ENCODE peak calls at places on chromosomes 7 and 10, in four cellular contexts. One of them, this sample, is unnamed.

GRCh38 chr7:108171164-108171563 is 41.0 kb upstream of the LAMB4 start:
- DNase-seq in Panc1: no peak
- DNase-seq in lower lobe of right lung: no peak
- DNase-seq in MM.1S: no peak
- DNase-seq in this sample: no peak

GRCh38 chr10:5943536-5943935 is 33.8 kb downstream of the IL15RA start:
- DNase-seq in Panc1: no peak
- DNase-seq in lower lobe of right lung: peak
- DNase-seq in MM.1S: no peak
- DNase-seq in this sample: peak

GRCh38 chr7:104767826-104768536 is 246.0 kb upstream of the KMT2E start:
- DNase-seq in Panc1: no peak
- DNase-seq in lower lobe of right lung: no peak
- DNase-seq in MM.1S: no peak
- DNase-seq in this sample: no peak

GRCh38 chr7:154627571-154628290 is 375.2 kb downstream of the PAXIP1 start:
- DNase-seq in Panc1: no peak
- DNase-seq in lower lobe of right lung: no peak
- DNase-seq in MM.1S: no peak
- DNase-seq in this sample: no peak

GRCh38 chr10:62437696-62438095 is 63.5 kb downstream of the ZNF365 start:
- DNase-seq in Panc1: no peak
- DNase-seq in lower lobe of right lung: no peak
- DNase-seq in MM.1S: peak
- DNase-seq in this sample: no peak

GRCh38 chr7:96993453-96993865 is 11.9 kb upstream of the DLX6 start:
- DNase-seq in Panc1: no peak
- DNase-seq in lower lobe of right lung: no peak
- DNase-seq in MM.1S: no peak
- DNase-seq in this sample: no peak

GRCh38 chr7:47293884-47294568 is 287.9 kb downstream of the TNS3 start:
- DNase-seq in Panc1: no peak
- DNase-seq in lower lobe of right lung: no peak
- DNase-seq in MM.1S: no peak
- DNase-seq in this sample: no peak

GRCh38 chr10:92901819-92902234 is 53.5 kb downstream of the EXOC6 start:
- DNase-seq in Panc1: no peak
- DNase-seq in lower lobe of right lung: no peak
- DNase-seq in MM.1S: peak
- DNase-seq in this sample: no peak

GRCh38 chr7:137169282-137169698 is 174.2 kb downstream of the PTN start:
- DNase-seq in Panc1: peak
- DNase-seq in lower lobe of right lung: no peak
- DNase-seq in MM.1S: peak
- DNase-seq in this sample: peak

GRCh38 chr7:23293500-23294073 is 5.6 kb upstream of the MALSU1 start:
- DNase-seq in Panc1: no peak
- DNase-seq in lower lobe of right lung: no peak
- DNase-seq in MM.1S: no peak
- DNase-seq in this sample: no peak

GRCh38 chr7:74013539-74014272 is 14.3 kb upstream of the ELN start:
- DNase-seq in Panc1: no peak
- DNase-seq in lower lobe of right lung: no peak
- DNase-seq in MM.1S: no peak
- DNase-seq in this sample: no peak

GRCh38 chr10:100101526-100102076 is 19.9 kb upstream of the CPN1 start:
- DNase-seq in Panc1: no peak
- DNase-seq in lower lobe of right lung: no peak
- DNase-seq in MM.1S: no peak
- DNase-seq in this sample: no peak

GRCh38 chr7:22601028-22601795 is 101.2 kb upstream of the STEAP1B start:
- DNase-seq in Panc1: no peak
- DNase-seq in lower lobe of right lung: no peak
- DNase-seq in MM.1S: no peak
- DNase-seq in this sample: no peak

GRCh38 chr10:68172324-68172723 is 59.6 kb downstream of the ATOH7 start:
- DNase-seq in Panc1: no peak
- DNase-seq in lower lobe of right lung: no peak
- DNase-seq in MM.1S: no peak
- DNase-seq in this sample: no peak

GRCh38 chr7:135682191-135682590 is 19.9 kb downstream of the STMP1 start:
- DNase-seq in Panc1: no peak
- DNase-seq in lower lobe of right lung: no peak
- DNase-seq in MM.1S: no peak
- DNase-seq in this sample: no peak

GRCh38 chr7:132270517-132270916 is 305.8 kb downstream of the PLXNA4 start:
- DNase-seq in Panc1: no peak
- DNase-seq in lower lobe of right lung: no peak
- DNase-seq in MM.1S: peak
- DNase-seq in this sample: no peak

GRCh38 chr7:146736446-146737190 is 620.0 kb downstream of the CNTNAP2 start:
- DNase-seq in Panc1: no peak
- DNase-seq in lower lobe of right lung: no peak
- DNase-seq in MM.1S: peak
- DNase-seq in this sample: no peak
- TF ChIP-seq CTCF in Panc1: peak
- TF ChIP-seq CTCF in lower lobe of right lung: no peak
- TF ChIP-seq CTCF in MM.1S: no peak
- TF ChIP-seq CTCF in this sample: no peak

GRCh38 chr10:129122846-129123245 is 344.2 kb upstream of the MGMT start:
- DNase-seq in Panc1: no peak
- DNase-seq in lower lobe of right lung: no peak
- DNase-seq in MM.1S: no peak
- DNase-seq in this sample: no peak
- H3K4me3 ChIP-seq in Panc1: no peak
- H3K4me3 ChIP-seq in lower lobe of right lung: no peak
- H3K4me3 ChIP-seq in MM.1S: no peak
- H3K4me3 ChIP-seq in this sample: no peak

GRCh38 chr10:12711344-12711708 is 290.2 kb downstream of the CCDC3 start:
- DNase-seq in Panc1: no peak
- DNase-seq in lower lobe of right lung: no peak
- DNase-seq in MM.1S: no peak
- DNase-seq in this sample: no peak
- TF ChIP-seq CTCF in Panc1: no peak
- TF ChIP-seq CTCF in lower lobe of right lung: no peak
- TF ChIP-seq CTCF in MM.1S: no peak
- TF ChIP-seq CTCF in this sample: no peak

DNA sequence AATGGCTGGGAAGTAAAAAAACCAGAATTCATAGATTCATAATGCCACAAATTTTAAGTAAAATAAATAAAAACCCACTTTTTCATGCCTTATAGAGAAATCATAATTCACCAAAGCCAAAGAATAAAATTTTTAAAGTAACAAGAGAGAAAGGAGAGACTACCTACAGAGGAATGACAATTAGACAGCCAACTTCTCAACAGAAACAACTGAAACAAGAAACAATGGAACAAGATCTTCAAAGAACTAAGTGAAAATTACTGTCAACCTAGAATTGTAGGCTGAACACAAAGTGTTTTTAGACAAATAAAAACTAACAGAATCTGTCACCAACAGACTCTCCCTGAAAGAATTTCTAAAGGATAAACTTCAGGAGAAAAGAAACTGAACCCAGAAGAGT is 15.6 kb upstream of the KCNMA1 start:
- DNase-seq in Panc1: no peak
- DNase-seq in lower lobe of right lung: no peak
- DNase-seq in MM.1S: no peak
- DNase-seq in this sample: no peak
- H3K4me3 ChIP-seq in Panc1: no peak
- H3K4me3 ChIP-seq in lower lobe of right lung: no peak
- H3K4me3 ChIP-seq in MM.1S: no peak
- H3K4me3 ChIP-seq in this sample: no peak

GRCh38 chr7:128090492-128090891 is 59.3 kb upstream of the LRRC4 start:
- DNase-seq in Panc1: no peak
- DNase-seq in lower lobe of right lung: no peak
- DNase-seq in MM.1S: no peak
- DNase-seq in this sample: no peak
- TF ChIP-seq CTCF in Panc1: no peak
- TF ChIP-seq CTCF in lower lobe of right lung: no peak
- TF ChIP-seq CTCF in MM.1S: no peak
- TF ChIP-seq CTCF in this sample: no peak

DNA sequence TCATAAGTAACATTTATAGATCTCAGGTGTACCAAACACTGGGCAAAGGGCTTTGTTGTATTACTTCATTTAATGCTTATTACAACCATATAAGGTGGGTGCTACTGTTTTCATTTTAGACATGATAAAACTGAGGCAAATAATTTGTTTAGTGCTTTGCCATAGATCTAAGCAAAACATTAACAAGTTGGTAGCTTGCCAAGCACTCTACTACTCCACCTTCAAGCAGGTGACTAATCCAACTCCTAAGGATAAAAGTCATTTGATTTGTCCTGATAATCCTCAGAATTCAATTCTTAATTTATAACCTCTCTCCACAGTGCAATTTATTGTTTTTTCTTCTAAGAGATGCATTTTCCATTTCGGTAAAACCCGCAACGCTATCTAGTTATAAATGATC is 646.4 kb downstream of the GRM8 start:
- DNase-seq in Panc1: no peak
- DNase-seq in lower lobe of right lung: no peak
- DNase-seq in MM.1S: no peak
- DNase-seq in this sample: no peak
- H3K4me3 ChIP-seq in Panc1: no peak
- H3K4me3 ChIP-seq in lower lobe of right lung: no peak
- H3K4me3 ChIP-seq in MM.1S: no peak
- H3K4me3 ChIP-seq in this sample: no peak

DNA sequence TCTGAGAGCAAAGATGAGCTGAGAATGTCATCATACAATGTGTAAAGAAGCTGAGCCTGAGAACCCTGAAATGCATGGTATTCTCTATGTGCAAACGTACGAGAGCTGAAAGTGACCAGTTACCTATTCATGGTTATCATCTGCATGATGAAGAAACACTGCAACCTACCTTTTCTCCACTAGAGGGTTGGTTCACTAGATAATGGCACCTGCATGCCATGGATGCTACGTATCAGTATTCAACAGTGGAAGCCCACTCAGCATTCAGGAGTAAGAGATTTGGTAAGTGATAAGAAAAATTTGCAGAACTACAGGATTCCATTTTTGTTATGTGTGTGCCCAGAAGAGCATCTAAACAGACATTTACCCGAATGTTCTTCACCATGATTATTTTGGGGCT is 145.4 kb downstream of the PTPRN2 start:
- DNase-seq in Panc1: no peak
- DNase-seq in lower lobe of right lung: no peak
- DNase-seq in MM.1S: peak
- DNase-seq in this sample: no peak
- TF ChIP-seq CTCF in Panc1: peak
- TF ChIP-seq CTCF in lower lobe of right lung: no peak
- TF ChIP-seq CTCF in MM.1S: peak
- TF ChIP-seq CTCF in this sample: no peak